ENCODE peak calls at places on chromosomes 16 and 17, in seven cellular contexts. One of them, this sample, is unnamed.

GRCh38 chr16:88653606-88654362 is 2.9 kb upstream of the CYBA start:
- DNase-seq in AG09319: no peak
- DNase-seq in lower leg skin: no peak
- DNase-seq in omental fat pad: no peak
- DNase-seq in left ventricle myocardium inferior: no peak
- DNase-seq in fibroblast of mammary gland: no peak
- DNase-seq in psoas muscle: no peak
- DNase-seq in this sample: no peak

GRCh38 chr16:83200005-83200779 is 573.4 kb downstream of the CDH13 start:
- DNase-seq in AG09319: no peak
- DNase-seq in lower leg skin: no peak
- DNase-seq in omental fat pad: no peak
- DNase-seq in left ventricle myocardium inferior: no peak
- DNase-seq in fibroblast of mammary gland: peak
- DNase-seq in psoas muscle: no peak
- DNase-seq in this sample: no peak

GRCh38 chr17:233473-233941 is 52.1 kb upstream of the DOC2B start:
- DNase-seq in AG09319: no peak
- DNase-seq in lower leg skin: peak
- DNase-seq in omental fat pad: no peak
- DNase-seq in left ventricle myocardium inferior: peak
- DNase-seq in fibroblast of mammary gland: no peak
- DNase-seq in psoas muscle: no peak
- DNase-seq in this sample: no peak

GRCh38 chr16:85350973-85351372 is 238.7 kb upstream of the CIBAR2 start:
- DNase-seq in AG09319: peak
- DNase-seq in lower leg skin: peak
- DNase-seq in omental fat pad: no peak
- DNase-seq in left ventricle myocardium inferior: peak
- DNase-seq in fibroblast of mammary gland: peak
- DNase-seq in psoas muscle: peak
- DNase-seq in this sample: no peak

GRCh38 chr17:55037828-55038227 is 69.3 kb downstream of the STXBP4 start:
- DNase-seq in AG09319: no peak
- DNase-seq in lower leg skin: no peak
- DNase-seq in omental fat pad: no peak
- DNase-seq in left ventricle myocardium inferior: no peak
- DNase-seq in fibroblast of mammary gland: no peak
- DNase-seq in psoas muscle: no peak
- DNase-seq in this sample: no peak

GRCh38 chr17:55453836-55454557 is 32.4 kb upstream of the MMD start:
- DNase-seq in AG09319: no peak
- DNase-seq in lower leg skin: no peak
- DNase-seq in omental fat pad: no peak
- DNase-seq in left ventricle myocardium inferior: no peak
- DNase-seq in fibroblast of mammary gland: no peak
- DNase-seq in psoas muscle: no peak
- DNase-seq in this sample: no peak

GRCh38 chr16:69193860-69194259 is 6.9 kb downstream of the SNTB2 start:
- DNase-seq in AG09319: no peak
- DNase-seq in lower leg skin: no peak
- DNase-seq in omental fat pad: no peak
- DNase-seq in left ventricle myocardium inferior: no peak
- DNase-seq in fibroblast of mammary gland: no peak
- DNase-seq in psoas muscle: no peak
- DNase-seq in this sample: no peak

GRCh38 chr17:6070895-6071511 is 824 bp downstream of the WSCD1 start:
- DNase-seq in AG09319: no peak
- DNase-seq in lower leg skin: no peak
- DNase-seq in omental fat pad: no peak
- DNase-seq in left ventricle myocardium inferior: no peak
- DNase-seq in fibroblast of mammary gland: no peak
- DNase-seq in psoas muscle: no peak
- DNase-seq in this sample: peak

GRCh38 chr16:25192096-25192495 is 24.7 kb upstream of the AQP8 start:
- DNase-seq in AG09319: peak
- DNase-seq in lower leg skin: no peak
- DNase-seq in omental fat pad: no peak
- DNase-seq in left ventricle myocardium inferior: no peak
- DNase-seq in fibroblast of mammary gland: peak
- DNase-seq in psoas muscle: no peak
- DNase-seq in this sample: no peak

GRCh38 chr16:70685061-70685937 is 554 bp downstream of the MTSS2 start:
- DNase-seq in AG09319: no peak
- DNase-seq in lower leg skin: no peak
- DNase-seq in omental fat pad: no peak
- DNase-seq in left ventricle myocardium inferior: no peak
- DNase-seq in fibroblast of mammary gland: no peak
- DNase-seq in psoas muscle: peak
- DNase-seq in this sample: peak

GRCh38 chr17:45234641-45235040 is 13.0 kb downstream of the FMNL1 start:
- DNase-seq in AG09319: no peak
- DNase-seq in lower leg skin: no peak
- DNase-seq in omental fat pad: no peak
- DNase-seq in left ventricle myocardium inferior: no peak
- DNase-seq in fibroblast of mammary gland: no peak
- DNase-seq in psoas muscle: no peak
- DNase-seq in this sample: no peak

GRCh38 chr17:62100050-62100449 is 35.0 kb upstream of the MED13 start:
- DNase-seq in AG09319: no peak
- DNase-seq in lower leg skin: no peak
- DNase-seq in omental fat pad: no peak
- DNase-seq in left ventricle myocardium inferior: no peak
- DNase-seq in fibroblast of mammary gland: no peak
- DNase-seq in psoas muscle: no peak
- DNase-seq in this sample: no peak

GRCh38 chr16:70553645-70554044 is 30.0 kb downstream of the SF3B3 start:
- DNase-seq in AG09319: peak
- DNase-seq in lower leg skin: no peak
- DNase-seq in omental fat pad: no peak
- DNase-seq in left ventricle myocardium inferior: no peak
- DNase-seq in fibroblast of mammary gland: peak
- DNase-seq in psoas muscle: no peak
- DNase-seq in this sample: no peak

GRCh38 chr17:4980644-4981216 is 6.7 kb downstream of the CAMTA2 start:
- DNase-seq in AG09319: no peak
- DNase-seq in lower leg skin: no peak
- DNase-seq in omental fat pad: no peak
- DNase-seq in left ventricle myocardium inferior: no peak
- DNase-seq in fibroblast of mammary gland: peak
- DNase-seq in psoas muscle: no peak
- DNase-seq in this sample: peak

GRCh38 chr17:76678330-76678729 is 32.4 kb downstream of the MXRA7 start:
- DNase-seq in AG09319: no peak
- DNase-seq in lower leg skin: no peak
- DNase-seq in omental fat pad: no peak
- DNase-seq in left ventricle myocardium inferior: no peak
- DNase-seq in fibroblast of mammary gland: no peak
- DNase-seq in psoas muscle: no peak
- DNase-seq in this sample: no peak

GRCh38 chr16:13997933-13998332 is 73.2 kb upstream of the MRTFB start:
- DNase-seq in AG09319: no peak
- DNase-seq in lower leg skin: peak
- DNase-seq in omental fat pad: no peak
- DNase-seq in left ventricle myocardium inferior: no peak
- DNase-seq in fibroblast of mammary gland: no peak
- DNase-seq in psoas muscle: no peak
- DNase-seq in this sample: no peak

GRCh38 chr17:48215583-48216139 is 108.1 kb downstream of the SNX11 start:
- DNase-seq in AG09319: no peak
- DNase-seq in lower leg skin: no peak
- DNase-seq in omental fat pad: no peak
- DNase-seq in left ventricle myocardium inferior: no peak
- DNase-seq in fibroblast of mammary gland: peak
- DNase-seq in psoas muscle: no peak
- DNase-seq in this sample: peak

GRCh38 chr17:8426802-8427201 is 8.9 kb upstream of the NDEL1 start:
- DNase-seq in AG09319: no peak
- DNase-seq in lower leg skin: no peak
- DNase-seq in omental fat pad: no peak
- DNase-seq in left ventricle myocardium inferior: no peak
- DNase-seq in fibroblast of mammary gland: no peak
- DNase-seq in psoas muscle: no peak
- DNase-seq in this sample: no peak

GRCh38 chr16:24119807-24120206 is 136.3 kb upstream of the CACNG3 start:
- DNase-seq in AG09319: no peak
- DNase-seq in lower leg skin: no peak
- DNase-seq in omental fat pad: no peak
- DNase-seq in left ventricle myocardium inferior: no peak
- DNase-seq in fibroblast of mammary gland: no peak
- DNase-seq in psoas muscle: no peak
- DNase-seq in this sample: no peak

GRCh38 chr17:57650548-57650947 is 94.6 kb downstream of the CCDC182 start:
- DNase-seq in AG09319: no peak
- DNase-seq in lower leg skin: no peak
- DNase-seq in omental fat pad: no peak
- DNase-seq in left ventricle myocardium inferior: no peak
- DNase-seq in fibroblast of mammary gland: no peak
- DNase-seq in psoas muscle: no peak
- DNase-seq in this sample: no peak

GRCh38 chr17:67223924-67224323 is 21.1 kb downstream of the HELZ start:
- DNase-seq in AG09319: no peak
- DNase-seq in lower leg skin: no peak
- DNase-seq in omental fat pad: no peak
- DNase-seq in left ventricle myocardium inferior: no peak
- DNase-seq in fibroblast of mammary gland: no peak
- DNase-seq in psoas muscle: no peak
- DNase-seq in this sample: no peak

GRCh38 chr17:42537826-42538451 is 1.9 kb downstream of the NAGLU start:
- DNase-seq in AG09319: no peak
- DNase-seq in lower leg skin: no peak
- DNase-seq in omental fat pad: no peak
- DNase-seq in left ventricle myocardium inferior: no peak
- DNase-seq in fibroblast of mammary gland: no peak
- DNase-seq in psoas muscle: no peak
- DNase-seq in this sample: no peak

GRCh38 chr17:42535400-42536047 is 517 bp upstream of the NAGLU start:
- DNase-seq in AG09319: no peak
- DNase-seq in lower leg skin: no peak
- DNase-seq in omental fat pad: no peak
- DNase-seq in left ventricle myocardium inferior: no peak
- DNase-seq in fibroblast of mammary gland: no peak
- DNase-seq in psoas muscle: no peak
- DNase-seq in this sample: no peak

GRCh38 chr17:42536048-42536371 is at the start of gene NAGLU:
- DNase-seq in AG09319: peak
- DNase-seq in lower leg skin: peak
- DNase-seq in omental fat pad: peak
- DNase-seq in left ventricle myocardium inferior: peak
- DNase-seq in fibroblast of mammary gland: peak
- DNase-seq in psoas muscle: peak
- DNase-seq in this sample: peak

GRCh38 chr17:42537156-42537805 is 1.2 kb downstream of the NAGLU start:
- DNase-seq in AG09319: no peak
- DNase-seq in lower leg skin: no peak
- DNase-seq in omental fat pad: no peak
- DNase-seq in left ventricle myocardium inferior: no peak
- DNase-seq in fibroblast of mammary gland: no peak
- DNase-seq in psoas muscle: no peak
- DNase-seq in this sample: no peak

DNA sequence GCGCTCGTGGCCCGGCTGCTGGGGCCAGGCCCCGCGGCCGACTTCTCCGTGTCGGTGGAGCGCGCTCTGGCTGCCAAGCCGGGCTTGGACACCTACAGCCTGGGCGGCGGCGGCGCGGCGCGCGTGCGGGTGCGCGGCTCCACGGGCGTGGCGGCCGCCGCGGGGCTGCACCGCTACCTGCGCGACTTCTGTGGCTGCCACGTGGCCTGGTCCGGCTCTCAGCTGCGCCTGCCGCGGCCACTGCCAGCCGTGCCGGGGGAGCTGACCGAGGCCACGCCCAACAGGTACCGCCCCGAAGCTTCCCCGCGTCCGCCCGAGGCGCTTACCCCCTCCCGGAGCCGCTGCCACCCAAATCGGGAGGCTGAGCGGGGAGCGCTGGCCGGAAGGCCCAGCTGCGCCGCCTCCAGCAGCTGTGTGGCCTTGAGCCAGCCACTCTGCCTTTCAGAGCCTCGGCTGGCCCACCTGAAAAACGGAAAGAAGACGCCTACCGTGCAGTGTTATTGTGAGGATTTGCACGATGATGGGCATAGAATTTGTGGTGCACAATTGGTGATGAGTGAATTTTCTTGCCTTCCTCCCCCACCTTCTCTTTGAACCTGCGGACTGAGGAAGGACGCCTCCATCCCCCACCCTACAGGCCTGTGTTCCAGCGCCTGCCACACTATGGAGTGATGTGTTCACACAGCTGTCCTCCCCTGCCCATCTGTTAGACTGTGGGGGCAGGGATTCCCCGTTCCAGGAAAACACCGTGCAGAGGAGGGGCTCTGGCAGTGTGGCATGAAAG is 523 bp downstream of the NAGLU start:
- DNase-seq in AG09319: no peak
- DNase-seq in lower leg skin: peak
- DNase-seq in omental fat pad: no peak
- DNase-seq in left ventricle myocardium inferior: peak
- DNase-seq in fibroblast of mammary gland: peak
- DNase-seq in psoas muscle: peak
- DNase-seq in this sample: peak
- TF ChIP-seq CTCF in AG09319: no peak
- TF ChIP-seq CTCF in lower leg skin: no peak
- TF ChIP-seq CTCF in omental fat pad: no peak
- TF ChIP-seq CTCF in left ventricle myocardium inferior: no peak
- TF ChIP-seq CTCF in fibroblast of mammary gland: no peak
- TF ChIP-seq CTCF in psoas muscle: peak
- TF ChIP-seq CTCF in this sample: no peak

DNA sequence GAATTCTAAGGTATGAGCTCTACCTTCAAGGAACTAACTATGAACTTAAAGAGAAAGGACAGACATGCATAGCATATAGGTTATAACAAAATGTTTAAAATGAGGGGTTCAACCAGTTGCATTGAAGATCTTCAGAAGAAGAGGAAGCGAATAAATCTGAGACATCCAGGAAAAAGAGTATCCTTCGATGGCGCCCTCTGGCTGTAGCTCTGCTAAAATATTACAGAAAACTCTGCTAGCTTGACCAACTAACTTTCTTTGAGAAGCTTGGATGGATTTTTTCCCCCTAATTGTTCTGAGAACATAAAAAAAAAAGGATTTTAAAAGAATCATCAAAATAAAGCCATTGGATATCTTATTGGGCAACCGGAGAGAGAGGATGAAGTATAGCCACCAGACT is 659.9 kb upstream of the SOX9 start:
- DNase-seq in AG09319: no peak
- DNase-seq in lower leg skin: no peak
- DNase-seq in omental fat pad: no peak
- DNase-seq in left ventricle myocardium inferior: no peak
- DNase-seq in fibroblast of mammary gland: peak
- DNase-seq in psoas muscle: no peak
- DNase-seq in this sample: peak
- TF ChIP-seq CTCF in AG09319: peak
- TF ChIP-seq CTCF in lower leg skin: no peak
- TF ChIP-seq CTCF in omental fat pad: no peak
- TF ChIP-seq CTCF in left ventricle myocardium inferior: peak
- TF ChIP-seq CTCF in fibroblast of mammary gland: peak
- TF ChIP-seq CTCF in psoas muscle: peak
- TF ChIP-seq CTCF in this sample: peak

GRCh38 chr17:71237903-71238538 is 882.8 kb upstream of the SOX9 start:
- DNase-seq in AG09319: peak
- DNase-seq in lower leg skin: no peak
- DNase-seq in omental fat pad: no peak
- DNase-seq in left ventricle myocardium inferior: no peak
- DNase-seq in fibroblast of mammary gland: peak
- DNase-seq in psoas muscle: no peak
- DNase-seq in this sample: no peak
- TF ChIP-seq CTCF in AG09319: peak
- TF ChIP-seq CTCF in lower leg skin: no peak
- TF ChIP-seq CTCF in omental fat pad: no peak
- TF ChIP-seq CTCF in left ventricle myocardium inferior: no peak
- TF ChIP-seq CTCF in fibroblast of mammary gland: peak
- TF ChIP-seq CTCF in psoas muscle: no peak
- TF ChIP-seq CTCF in this sample: no peak

GRCh38 chr16:30370444-30371247 is at the start of gene TBC1D10B:
- DNase-seq in AG09319: peak
- DNase-seq in lower leg skin: peak
- DNase-seq in omental fat pad: peak
- DNase-seq in left ventricle myocardium inferior: peak
- DNase-seq in fibroblast of mammary gland: peak
- DNase-seq in psoas muscle: peak
- DNase-seq in this sample: peak
- TF ChIP-seq CTCF in AG09319: peak
- TF ChIP-seq CTCF in lower leg skin: peak
- TF ChIP-seq CTCF in omental fat pad: no peak
- TF ChIP-seq CTCF in left ventricle myocardium inferior: peak
- TF ChIP-seq CTCF in fibroblast of mammary gland: no peak
- TF ChIP-seq CTCF in psoas muscle: peak
- TF ChIP-seq CTCF in this sample: peak